ENCODE peak calls at places on chromosomes 13 and 19, in five cellular contexts. One of them, this sample, is unnamed. For H3K4me1, the result is how much of the 10 kb centered on the place peaks cover.

GRCh38 chr13:40648040-40648439 is 18.4 kb downstream of the FOXO1 start:
- DNase-seq in H1: no peak
- DNase-seq in neuronal stem cell: no peak
- DNase-seq in H9: no peak
- DNase-seq in trophoblast cell: no peak
- DNase-seq in this sample: no peak

GRCh38 chr19:42316223-42317211 is 3.4 kb downstream of the TMEM145 start:
- DNase-seq in H1: no peak
- DNase-seq in trophoblast cell: no peak
- DNase-seq in H9: no peak
- DNase-seq in neuronal stem cell: no peak
- DNase-seq in this sample: no peak

GRCh38 chr19:44757735-44758505 is 9.4 kb downstream of the BCL3 start:
- DNase-seq in trophoblast cell: peak
- DNase-seq in H9: peak
- DNase-seq in H1: no peak
- DNase-seq in neuronal stem cell: peak
- DNase-seq in this sample: peak

GRCh38 chr19:51137812-51138425 is 4.2 kb upstream of the SIGLEC7 start:
- DNase-seq in neuronal stem cell: no peak
- DNase-seq in trophoblast cell: no peak
- DNase-seq in H1: no peak
- DNase-seq in H9: no peak
- DNase-seq in this sample: no peak

GRCh38 chr19:55640577-55641375 is at the start of gene ZNF580:
- DNase-seq in H9: peak
- DNase-seq in trophoblast cell: no peak
- DNase-seq in H1: no peak
- DNase-seq in neuronal stem cell: peak
- DNase-seq in this sample: peak

GRCh38 chr19:43572172-43572588 is 3.1 kb downstream of the XRCC1 start:
- DNase-seq in H9: no peak
- DNase-seq in neuronal stem cell: no peak
- DNase-seq in H1: no peak
- DNase-seq in trophoblast cell: no peak
- DNase-seq in this sample: no peak

GRCh38 chr19:55449469-55449868 is 6.4 kb upstream of the SHISA7 start:
- DNase-seq in H1: no peak
- DNase-seq in H9: no peak
- DNase-seq in neuronal stem cell: no peak
- DNase-seq in trophoblast cell: no peak
- DNase-seq in this sample: no peak

GRCh38 chr19:48836089-48837017 is at the start of gene HSD17B14:
- DNase-seq in H9: peak
- DNase-seq in neuronal stem cell: peak
- DNase-seq in trophoblast cell: peak
- DNase-seq in H1: peak
- DNase-seq in this sample: peak

GRCh38 chr13:26561636-26562537 is 4.4 kb downstream of the WASF3 start:
- DNase-seq in neuronal stem cell: peak
- DNase-seq in H1: no peak
- DNase-seq in H9: no peak
- DNase-seq in trophoblast cell: no peak
- DNase-seq in this sample: peak

GRCh38 chr13:30158774-30159445 is 148.4 kb downstream of the KATNAL1 start:
- DNase-seq in H9: no peak
- DNase-seq in trophoblast cell: no peak
- DNase-seq in neuronal stem cell: no peak
- DNase-seq in H1: no peak
- DNase-seq in this sample: peak

GRCh38 chr19:18961767-18962423 is 20.9 kb upstream of the HOMER3 start:
- DNase-seq in neuronal stem cell: peak
- DNase-seq in H1: peak
- DNase-seq in H9: peak
- DNase-seq in trophoblast cell: no peak
- DNase-seq in this sample: no peak

DNA sequence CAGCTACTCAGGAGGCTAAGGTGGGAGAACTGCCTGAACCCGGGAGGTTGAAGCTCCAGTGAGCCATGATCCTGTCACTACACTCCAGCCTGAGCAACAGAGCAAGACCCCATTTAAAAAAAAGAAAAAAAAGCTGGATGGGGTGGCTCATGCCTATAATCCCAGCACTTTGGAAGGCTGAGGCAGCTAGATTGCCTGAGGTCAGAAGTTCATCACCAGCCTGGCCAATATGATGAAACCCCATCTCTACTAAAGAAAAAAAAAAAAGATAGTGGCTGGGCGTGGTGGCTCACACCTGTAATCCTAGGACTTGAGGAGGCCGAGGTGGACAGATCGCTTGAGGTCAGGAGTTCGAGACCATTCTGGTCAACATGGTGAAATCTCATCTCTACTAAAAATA is 15.0 kb downstream of the LTBP4 start:
- DNase-seq in H9: no peak
- DNase-seq in trophoblast cell: no peak
- DNase-seq in H1: no peak
- DNase-seq in neuronal stem cell: no peak
- DNase-seq in this sample: no peak
- H3K14ac ChIP-seq in H9: no peak
- H3K14ac ChIP-seq in trophoblast cell: no peak
- H3K14ac ChIP-seq in H1: no peak
- H3K14ac ChIP-seq in neuronal stem cell: no peak
- H3K14ac ChIP-seq in this sample: no peak

DNA sequence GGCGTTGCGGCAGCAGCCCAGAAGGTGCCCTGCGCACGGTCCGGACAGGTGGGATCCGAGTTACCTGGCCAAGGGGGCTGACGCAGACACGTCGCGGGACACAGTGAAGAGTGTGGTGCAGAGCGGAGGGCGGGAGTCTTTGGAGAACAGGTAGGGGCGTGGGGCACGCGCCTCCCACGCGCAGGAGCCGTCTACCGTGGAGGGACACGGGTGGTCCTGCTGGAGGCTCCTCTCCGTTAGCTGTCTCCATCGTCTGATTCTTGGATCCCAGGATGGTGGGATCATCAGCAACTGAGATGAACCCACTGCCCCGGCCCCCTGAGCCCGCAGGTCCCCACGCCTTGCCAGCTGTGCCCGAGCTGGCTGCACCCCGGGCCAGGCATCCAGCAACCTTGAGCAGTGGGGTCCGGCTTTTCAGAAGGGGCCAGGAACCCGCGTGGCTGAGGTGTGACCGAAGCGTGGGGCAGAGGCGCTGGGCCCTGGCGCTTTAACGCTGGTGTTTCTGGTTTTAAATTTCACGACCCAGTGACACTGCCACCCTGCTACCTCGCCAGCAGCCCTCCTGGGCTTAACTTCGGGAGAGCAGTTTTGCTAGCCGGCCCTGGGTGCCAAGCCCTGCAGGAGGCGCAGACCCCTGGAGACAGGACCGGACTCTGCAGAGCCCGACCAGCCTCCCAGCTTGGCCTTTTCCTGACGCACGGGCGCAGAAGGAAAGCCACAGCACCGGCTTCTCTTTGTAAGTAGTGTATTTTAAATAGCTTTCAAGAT is 7.3 kb downstream of the FGF22 start:
- DNase-seq in neuronal stem cell: no peak
- DNase-seq in H9: no peak
- DNase-seq in trophoblast cell: no peak
- DNase-seq in H1: no peak
- DNase-seq in this sample: no peak
- H3K4me1 ChIP-seq in neuronal stem cell: under half
- H3K4me1 ChIP-seq in H9: under half
- H3K4me1 ChIP-seq in trophoblast cell: under half
- H3K4me1 ChIP-seq in H1: under half
- H3K4me1 ChIP-seq in this sample: under half

GRCh38 chr19:46035986-46036744 is 4.6 kb downstream of the IGFL4 start:
- DNase-seq in trophoblast cell: no peak
- DNase-seq in H1: no peak
- DNase-seq in neuronal stem cell: no peak
- DNase-seq in H9: no peak
- DNase-seq in this sample: no peak

GRCh38 chr19:46035546-46035945 is 5.3 kb downstream of the IGFL4 start:
- DNase-seq in H9: no peak
- DNase-seq in H1: no peak
- DNase-seq in neuronal stem cell: no peak
- DNase-seq in trophoblast cell: no peak
- DNase-seq in this sample: no peak

GRCh38 chr19:46033401-46033800 is 7.4 kb downstream of the IGFL4 start:
- DNase-seq in H1: no peak
- DNase-seq in H9: no peak
- DNase-seq in trophoblast cell: no peak
- DNase-seq in neuronal stem cell: no peak
- DNase-seq in this sample: no peak

GRCh38 chr19:46040125-46040524 is 677 bp downstream of the IGFL4 start:
- DNase-seq in neuronal stem cell: no peak
- DNase-seq in trophoblast cell: no peak
- DNase-seq in H1: no peak
- DNase-seq in H9: no peak
- DNase-seq in this sample: no peak

DNA sequence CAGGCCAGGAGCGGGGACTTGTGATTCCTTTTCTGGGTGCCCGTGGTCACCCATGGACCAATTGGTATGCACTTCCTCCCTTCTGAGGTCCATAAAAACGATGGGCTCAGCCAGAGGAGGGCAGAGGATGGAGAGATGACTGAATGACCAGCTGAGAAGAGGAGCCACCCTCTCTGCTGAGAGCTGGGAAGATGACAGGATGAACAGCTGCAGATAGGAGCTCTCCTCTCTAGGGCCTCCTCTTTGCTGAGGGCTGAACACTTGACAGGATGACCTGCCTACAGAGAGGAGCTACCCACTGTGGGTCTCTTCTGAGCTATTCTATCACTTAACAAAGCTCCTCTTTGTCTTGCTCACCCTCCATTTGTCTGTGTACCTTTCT is 4.1 kb downstream of the IGFL4 start:
- DNase-seq in H1: no peak
- DNase-seq in trophoblast cell: no peak
- DNase-seq in H9: no peak
- DNase-seq in neuronal stem cell: no peak
- DNase-seq in this sample: no peak
- H2BK12ac ChIP-seq in H1: no peak
- H2BK12ac ChIP-seq in trophoblast cell: no peak
- H2BK12ac ChIP-seq in H9: no peak
- H2BK12ac ChIP-seq in neuronal stem cell: no peak
- H2BK12ac ChIP-seq in this sample: no peak

GRCh38 chr13:32309812-32310706 is 5.1 kb downstream of the ZAR1L start:
- DNase-seq in H9: peak
- DNase-seq in H1: no peak
- DNase-seq in neuronal stem cell: peak
- DNase-seq in trophoblast cell: peak
- DNase-seq in this sample: peak
- H3K14ac ChIP-seq in H9: no peak
- H3K14ac ChIP-seq in H1: no peak
- H3K14ac ChIP-seq in neuronal stem cell: no peak
- H3K14ac ChIP-seq in trophoblast cell: no peak
- H3K14ac ChIP-seq in this sample: no peak

DNA sequence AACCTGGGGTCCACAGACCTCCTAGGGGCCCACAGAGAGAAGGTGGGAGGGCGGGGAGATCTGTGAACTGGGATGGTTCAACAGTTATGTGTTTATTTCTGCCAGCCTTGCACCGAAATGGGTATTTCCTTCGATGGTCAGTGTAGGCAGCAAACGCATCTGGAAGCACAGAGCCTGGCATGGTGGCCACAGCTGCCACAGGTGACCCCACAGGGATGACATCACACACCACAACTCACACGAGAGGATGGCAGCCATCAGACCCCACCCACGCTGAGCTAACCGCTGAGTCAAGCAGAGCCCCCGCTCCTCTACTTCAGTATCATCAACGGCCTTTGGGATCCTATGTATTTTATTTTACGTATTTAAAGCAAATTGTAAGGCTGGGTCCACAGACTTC is 37.4 kb downstream of the NAXD start:
- DNase-seq in H9: no peak
- DNase-seq in trophoblast cell: no peak
- DNase-seq in H1: no peak
- DNase-seq in neuronal stem cell: no peak
- DNase-seq in this sample: no peak
- H3K4me1 ChIP-seq in H9: under half
- H3K4me1 ChIP-seq in trophoblast cell: under half
- H3K4me1 ChIP-seq in H1: under half
- H3K4me1 ChIP-seq in neuronal stem cell: under half
- H3K4me1 ChIP-seq in this sample: under half

GRCh38 chr19:3270908-3271307 is 46.4 kb downstream of the CELF5 start:
- DNase-seq in neuronal stem cell: peak
- DNase-seq in H1: no peak
- DNase-seq in trophoblast cell: no peak
- DNase-seq in H9: peak
- DNase-seq in this sample: peak

GRCh38 chr19:3269972-3270667 is 45.7 kb downstream of the CELF5 start:
- DNase-seq in H9: no peak
- DNase-seq in trophoblast cell: no peak
- DNase-seq in H1: no peak
- DNase-seq in neuronal stem cell: no peak
- DNase-seq in this sample: no peak

GRCh38 chr19:3266792-3267469 is 42.5 kb downstream of the CELF5 start:
- DNase-seq in H1: no peak
- DNase-seq in H9: no peak
- DNase-seq in trophoblast cell: no peak
- DNase-seq in neuronal stem cell: no peak
- DNase-seq in this sample: no peak

GRCh38 chr19:3268326-3268725 is 43.9 kb downstream of the CELF5 start:
- DNase-seq in trophoblast cell: no peak
- DNase-seq in neuronal stem cell: no peak
- DNase-seq in H1: no peak
- DNase-seq in H9: no peak
- DNase-seq in this sample: no peak

DNA sequence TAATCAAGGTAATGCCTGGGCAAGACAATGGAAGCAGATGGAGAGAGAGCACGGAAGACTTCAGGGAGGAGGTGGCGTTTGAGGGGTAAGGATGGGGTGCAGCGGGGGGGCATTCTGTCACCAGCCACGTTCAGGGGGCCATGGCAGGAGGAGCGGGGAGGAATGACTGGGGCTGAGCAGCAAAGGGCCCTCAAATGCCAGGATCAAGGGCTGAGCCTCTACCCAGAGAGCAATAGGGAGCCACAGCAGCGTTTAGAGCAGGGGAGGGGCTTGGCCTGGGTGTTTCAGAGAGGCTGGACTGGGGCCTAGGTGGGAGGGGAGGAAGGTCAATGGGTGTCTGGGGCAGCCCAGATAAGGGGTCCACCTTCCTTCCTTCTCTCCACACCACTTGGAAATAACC is 44.3 kb downstream of the CELF5 start:
- DNase-seq in H9: no peak
- DNase-seq in trophoblast cell: no peak
- DNase-seq in H1: no peak
- DNase-seq in neuronal stem cell: no peak
- DNase-seq in this sample: no peak
- H2BK12ac ChIP-seq in H9: no peak
- H2BK12ac ChIP-seq in trophoblast cell: no peak
- H2BK12ac ChIP-seq in H1: no peak
- H2BK12ac ChIP-seq in neuronal stem cell: no peak
- H2BK12ac ChIP-seq in this sample: no peak

GRCh38 chr19:37980419-37980975 is 73.5 kb downstream of the SIPA1L3 start:
- DNase-seq in H9: no peak
- DNase-seq in neuronal stem cell: no peak
- DNase-seq in trophoblast cell: no peak
- DNase-seq in H1: no peak
- DNase-seq in this sample: no peak
- H3K14ac ChIP-seq in H9: no peak
- H3K14ac ChIP-seq in neuronal stem cell: no peak
- H3K14ac ChIP-seq in trophoblast cell: peak
- H3K14ac ChIP-seq in H1: no peak
- H3K14ac ChIP-seq in this sample: no peak

This sample was measured in mesenchymal stem cell.